ENCODE peak calls at places on chromosomes 16 and 17, in eight cellular contexts. U, E, I, V, F, A, O and C are unnamed samples.

GRCh38 chr16:11635679-11636171 is 32.5 kb upstream of the SNN start:
- DNase-seq in I (no peak), E (no peak), A (no peak), U (no peak), F (no peak), O (no peak), V (no peak), C (no peak)

GRCh38 chr17:76394166-76394565 is 9.8 kb downstream of the SPHK1 start:
- DNase-seq in U (no peak), O (no peak), V (no peak), F (no peak), E (no peak), I (no peak), A (no peak), C (no peak)

GRCh38 chr16:85444879-85445778 is 168.0 kb upstream of the GSE1 start:
- DNase-seq in O (peak), F (peak), V (no peak), U (no peak), E (peak), A (no peak), I (no peak), C (peak)

GRCh38 chr16:15643453-15644305 is 725 bp upstream of the MARF1 start:
- DNase-seq in O (peak), A (no peak), V (peak), U (no peak), I (no peak), E (no peak), F (no peak), C (peak)

GRCh38 chr16:88940196-88941050 is 36.6 kb downstream of the CBFA2T3 start:
- DNase-seq in U (no peak), A (no peak), O (peak), I (no peak), E (peak), F (no peak), V (no peak), C (no peak)

GRCh38 chr17:17889922-17890321 is 53.1 kb upstream of the SREBF1 start:
- DNase-seq in V (no peak), E (no peak), A (no peak), I (no peak), O (no peak), F (no peak), U (no peak), C (no peak)

GRCh38 chr16:86663691-86664517 is 85.6 kb downstream of the FOXL1 start:
- DNase-seq in E (no peak), I (no peak), V (no peak), U (peak), A (no peak), O (no peak), F (no peak), C (no peak)

GRCh38 chr17:77445908-77446535 is 305.3 kb downstream of the SEC14L1 start:
- DNase-seq in A (peak), I (no peak), F (peak), O (peak), E (no peak), V (no peak), U (no peak), C (peak)

GRCh38 chr16:29708917-29709600 is 30.1 kb downstream of the QPRT start:
- DNase-seq in A (no peak), O (no peak), U (no peak), F (no peak), I (no peak), E (no peak), V (no peak), C (no peak)

GRCh38 chr16:58615280-58615679 is 14.3 kb downstream of the CNOT1 start:
- DNase-seq in U (no peak), A (no peak), F (no peak), E (no peak), I (no peak), V (no peak), O (no peak), C (no peak)

GRCh38 chr16:87601322-87602004 is 845 bp upstream of the JPH3 start:
- DNase-seq in U (no peak), F (no peak), I (no peak), A (no peak), V (no peak), E (no peak), O (no peak), C (no peak)

GRCh38 chr17:72030067-72030899 is 90.5 kb upstream of the SOX9 start:
- DNase-seq in I (no peak), E (peak), F (peak), U (peak), V (peak), A (peak), O (peak), C (peak)

GRCh38 chr16:66030036-66030435 is 336.5 kb upstream of the CDH5 start:
- DNase-seq in A (no peak), V (peak), E (no peak), I (no peak), O (no peak), F (no peak), U (no peak), C (no peak)

GRCh38 chr16:66194866-66195265 is 171.6 kb upstream of the CDH5 start:
- DNase-seq in U (no peak), I (no peak), O (no peak), V (no peak), A (no peak), F (no peak), E (no peak), C (no peak)

GRCh38 chr17:46772013-46772878 is 46.2 kb downstream of the WNT3 start:
- DNase-seq in U (peak), E (peak), O (peak), I (no peak), A (no peak), V (peak), F (peak), C (no peak)

GRCh38 chr16:1474796-1475551 is at the start of gene CLCN7:
- DNase-seq in F (peak), U (peak), E (peak), A (peak), V (peak), I (peak), O (peak), C (peak)

GRCh38 chr16:14529010-14529669 is 100.9 kb downstream of the PARN start:
- DNase-seq in O (peak), E (peak), V (peak), U (peak), I (no peak), A (peak), F (peak), C (peak)

GRCh38 chr17:32755045-32755805 is 121.7 kb downstream of the MYO1D start:
- DNase-seq in F (no peak), O (no peak), I (no peak), U (no peak), E (no peak), V (no peak), A (peak), C (peak)

GRCh38 chr16:56193951-56194726 is 2.9 kb downstream of the GNAO1 start:
- DNase-seq in F (peak), U (peak), V (peak), I (no peak), O (peak), A (no peak), E (peak), C (peak)

GRCh38 chr17:80297996-80298560 is 37.4 kb downstream of the RNF213 start:
- DNase-seq in A (no peak), O (no peak), F (no peak), I (no peak), E (no peak), U (no peak), V (no peak), C (no peak)

GRCh38 chr16:8905168-8905762 is 23.1 kb downstream of the LITAFD start:
- DNase-seq in O (no peak), V (no peak), A (no peak), E (no peak), F (no peak), U (peak), I (no peak), C (peak)

GRCh38 chr17:66789961-66790421 is 44.9 kb upstream of the CACNG5 start:
- DNase-seq in V (no peak), F (no peak), O (no peak), E (no peak), U (no peak), A (no peak), I (no peak), C (no peak)

GRCh38 chr16:23384878-23385277 is 68.1 kb downstream of the COG7 start:
- DNase-seq in U (no peak), O (no peak), A (no peak), E (no peak), I (no peak), V (no peak), F (no peak), C (no peak)

GRCh38 chr16:26709175-26709574 is 357.6 kb upstream of the C16orf82 start:
- DNase-seq in V (no peak), I (no peak), E (no peak), U (no peak), O (peak), A (no peak), F (no peak), C (peak)

GRCh38 chr17:3558603-3559269 is 1.1 kb upstream of the TRPV3 start:
- DNase-seq in I (peak), F (peak), U (no peak), O (no peak), E (no peak), V (no peak), A (peak), C (no peak)

GRCh38 chr16:10949424-10949970 is 5.1 kb downstream of the CLEC16A start:
- DNase-seq in V (no peak), O (peak), A (peak), I (no peak), E (no peak), U (no peak), F (no peak), C (peak)

GRCh38 chr17:45334231-45334630 is 17.4 kb upstream of the MAP3K14 start:
- DNase-seq in O (no peak), A (no peak), F (no peak), U (peak), E (no peak), I (no peak), V (peak), C (no peak)

GRCh38 chr16:71840052-71840451 is 5.7 kb upstream of the ATXN1L start:
- DNase-seq in E (no peak), F (no peak), O (no peak), A (no peak), U (no peak), V (no peak), I (no peak), C (no peak)

GRCh38 chr16:55563797-55564196 is 2.7 kb upstream of the CAPNS2 start:
- DNase-seq in E (no peak), V (no peak), O (no peak), A (no peak), F (no peak), U (no peak), I (no peak), C (no peak)

GRCh38 chr17:6374271-6374691 is 60.6 kb downstream of the AIPL1 start:
- DNase-seq in U (no peak), V (no peak), E (no peak), F (no peak), A (no peak), I (no peak), O (no peak), C (no peak)

GRCh38 chr17:47242648-47243047 is 11.0 kb upstream of the ITGB3 start:
- DNase-seq in I (no peak), A (no peak), V (no peak), E (no peak), U (no peak), F (no peak), O (no peak), C (no peak)

GRCh38 chr16:4529085-4530060 is 9.2 kb downstream of the CDIP1 start:
- DNase-seq in F (no peak), I (no peak), O (peak), A (no peak), E (no peak), U (no peak), V (no peak), C (peak)
- H3K4me3 ChIP-seq in F (no peak), I (no peak), O (no peak), A (no peak), E (no peak), U (no peak), V (no peak), C (no peak)

GRCh38 chr16:28537964-28538732 is 626 bp downstream of the NUPR1 start:
- DNase-seq in O (peak), U (peak), I (no peak), E (no peak), V (peak), A (no peak), F (peak), C (no peak)
- H3K4me3 ChIP-seq in O (peak), U (peak), I (peak), E (peak), V (peak), A (no peak), F (peak), C (no peak)

DNA sequence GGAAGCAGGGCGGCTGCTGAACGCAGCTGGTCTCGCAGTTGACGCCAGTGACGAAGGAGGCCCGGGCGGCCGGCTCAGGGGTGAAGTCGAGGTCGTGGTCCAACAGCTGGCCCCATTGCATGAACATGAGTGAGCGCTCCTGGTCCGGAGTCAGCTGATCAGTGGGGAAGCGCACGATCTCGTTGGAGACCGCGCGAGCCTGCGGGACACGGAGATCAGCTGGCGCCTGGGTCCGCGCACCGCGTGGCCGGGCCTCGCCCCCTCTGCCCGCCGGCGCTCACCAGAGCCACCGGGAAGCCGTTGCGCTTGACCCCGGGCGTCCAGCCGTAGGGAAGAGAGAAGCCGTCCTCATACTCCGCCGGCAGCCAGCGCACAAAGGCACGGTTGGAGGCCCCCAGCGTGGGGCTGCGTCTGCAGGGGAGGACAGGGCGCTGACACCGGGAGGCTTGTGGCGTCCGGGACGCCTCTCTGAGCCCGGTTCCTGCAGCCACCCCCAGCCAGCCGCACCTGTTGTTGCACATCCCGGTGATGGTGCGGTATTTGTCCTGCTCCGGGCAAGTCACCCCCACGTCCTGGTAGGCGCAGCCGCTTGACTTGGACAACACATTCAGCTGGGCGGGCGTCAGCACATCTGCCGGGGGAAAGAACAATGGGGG is 1.6 kb downstream of the MPO start:
- DNase-seq in A (no peak), O (peak), V (peak), E (no peak), F (no peak), U (no peak), I (no peak), C (no peak)
- H3K4me3 ChIP-seq in A (no peak), O (no peak), V (no peak), E (peak), F (peak), U (no peak), I (no peak), C (no peak)

GRCh38 chr17:57762375-57762916 is 17.3 kb upstream of the CCDC182 start:
- DNase-seq in A (no peak), F (no peak), E (no peak), U (no peak), O (no peak), V (no peak), I (no peak), C (no peak)
- H3K4me3 ChIP-seq in A (no peak), F (no peak), E (no peak), U (no peak), O (no peak), V (no peak), I (no peak), C (no peak)

GRCh38 chr17:69500911-69501429 is 86.5 kb downstream of the MAP2K6 start:
- DNase-seq in O (peak), U (no peak), A (no peak), V (no peak), E (no peak), I (no peak), F (no peak), C (no peak)

GRCh38 chr17:69503711-69504110 is 89.2 kb downstream of the MAP2K6 start:
- DNase-seq in O (no peak), F (no peak), I (no peak), U (no peak), E (no peak), V (no peak), A (peak), C (no peak)

GRCh38 chr17:69502488-69502887 is 88.0 kb downstream of the MAP2K6 start:
- DNase-seq in I (no peak), A (no peak), E (no peak), O (no peak), F (no peak), V (no peak), U (no peak), C (no peak)

GRCh38 chr17:69499301-69499700 is 84.8 kb downstream of the MAP2K6 start:
- DNase-seq in V (no peak), O (no peak), A (no peak), E (no peak), F (no peak), U (no peak), I (no peak), C (no peak)

GRCh38 chr17:69501591-69502468 is 87.3 kb downstream of the MAP2K6 start:
- DNase-seq in V (peak), F (peak), O (peak), U (no peak), A (no peak), I (no peak), E (no peak), C (no peak)
- H3K4me3 ChIP-seq in V (peak), F (peak), O (peak), U (no peak), A (no peak), I (peak), E (peak), C (no peak)

GRCh38 chr16:21301895-21302291 is 23.8 kb upstream of the CRYM start:
- DNase-seq in E (no peak), U (no peak), O (no peak), A (no peak), F (no peak), I (no peak), V (no peak), C (no peak)

GRCh38 chr16:21302898-21303528 is 24.9 kb upstream of the CRYM start:
- DNase-seq in E (no peak), O (no peak), V (no peak), U (no peak), I (no peak), F (no peak), A (peak), C (no peak)

GRCh38 chr16:21301168-21301894 is 23.2 kb upstream of the CRYM start:
- DNase-seq in I (no peak), A (peak), O (peak), F (peak), V (peak), U (peak), E (peak), C (peak)

GRCh38 chr16:21300309-21301167 is 22.4 kb upstream of the CRYM start:
- DNase-seq in A (peak), U (peak), O (peak), I (peak), F (peak), V (peak), E (peak), C (peak)

DNA sequence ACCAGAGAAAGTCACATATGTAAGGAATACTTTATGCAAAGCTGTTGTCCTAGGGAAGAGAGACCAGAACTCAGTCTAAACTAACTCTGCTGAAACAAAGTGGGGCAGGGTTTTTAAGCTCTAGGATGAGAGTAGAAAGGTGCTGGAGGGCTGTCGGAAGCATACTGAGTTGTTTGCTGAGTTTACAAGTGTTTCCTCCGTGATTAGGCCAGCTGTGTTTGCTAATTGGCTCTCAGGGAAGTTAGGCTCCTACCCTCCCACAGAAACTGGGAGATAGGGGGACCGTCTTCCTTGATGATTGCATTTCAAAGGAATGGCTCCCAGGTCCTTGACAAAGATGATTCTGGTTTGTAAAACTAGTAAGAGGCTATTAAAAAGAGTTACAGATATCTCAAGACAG is 24.4 kb upstream of the CRYM start:
- DNase-seq in U (no peak), F (no peak), A (no peak), I (no peak), V (no peak), O (no peak), E (no peak), C (no peak)
- H3K4me3 ChIP-seq in U (no peak), F (no peak), A (peak), I (peak), V (no peak), O (no peak), E (no peak), C (no peak)

DNA sequence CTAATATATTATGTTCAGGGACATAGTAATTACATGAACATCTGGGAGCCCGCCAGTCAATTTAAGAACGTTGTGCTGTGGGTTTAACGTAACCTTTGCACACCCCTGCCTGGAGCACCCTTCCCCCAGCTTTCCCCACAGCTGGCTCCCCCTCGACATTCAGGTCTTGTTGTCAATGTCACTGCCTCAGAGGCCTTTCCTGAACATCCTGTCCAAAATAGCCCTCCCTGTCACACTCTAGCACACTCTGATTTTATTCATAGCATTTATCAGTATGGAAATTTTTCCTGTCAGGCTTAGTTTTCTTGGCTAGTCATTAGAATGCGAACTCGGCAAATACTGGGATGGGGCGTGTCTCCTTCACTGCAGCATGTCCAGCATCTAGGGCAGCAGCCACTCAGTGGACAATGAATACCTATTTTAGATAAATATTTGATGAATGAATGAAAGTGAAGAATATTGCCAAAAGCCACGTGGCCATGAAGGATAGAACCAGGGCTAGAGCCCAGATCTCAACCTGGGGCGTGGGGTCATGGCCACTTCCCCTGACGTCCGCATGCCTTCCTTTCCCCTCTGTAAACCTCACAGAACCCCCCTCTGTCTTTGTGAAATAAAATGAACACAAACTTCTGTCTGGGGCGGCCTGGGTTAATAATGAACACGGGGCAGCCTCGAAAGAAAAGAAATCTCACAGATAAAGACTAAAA is 10.5 kb downstream of the PIK3R6 start:
- DNase-seq in V (no peak), A (no peak), O (no peak), I (no peak), F (no peak), E (no peak), U (peak), C (peak)
- H3K4me3 ChIP-seq in V (no peak), A (peak), O (no peak), I (no peak), F (no peak), E (no peak), U (no peak), C (no peak)

GRCh38 chr17:38877130-38877851 is 7.4 kb downstream of the LASP1 start:
- DNase-seq in O (no peak), E (no peak), I (no peak), V (no peak), U (no peak), A (no peak), F (no peak), C (peak)
- H3K4me3 ChIP-seq in O (no peak), E (no peak), I (no peak), V (no peak), U (no peak), A (no peak), F (no peak), C (no peak)

GRCh38 chr17:910503-911194 is 68.9 kb downstream of the NXN start:
- DNase-seq in U (no peak), F (no peak), V (no peak), O (no peak), E (no peak), A (no peak), I (no peak), C (no peak)
- H3K4me3 ChIP-seq in U (no peak), F (no peak), V (no peak), O (no peak), E (no peak), A (no peak), I (no peak), C (no peak)